ENCODE peak calls at places on chromosomes 13 and 19, in four cellular contexts. D is ascending aorta, C is mammary epithelial cell, A is hepatocyte. N is an unnamed sample.

GRCh38 chr13:104297075-104297474 is 1230.9 kb upstream of the SLC10A2 start:
- DNase-seq in D (no peak), A (no peak), C (no peak), N (no peak)

GRCh38 chr13:64510698-64511097 is 2719.4 kb downstream of the PCDH9 start:
- DNase-seq in C (no peak), D (no peak), A (no peak), N (no peak)

GRCh38 chr19:29211562-29212416 is 1.2 kb downstream of the UQCRFS1 start:
- DNase-seq in C (peak; percentile 9), D (no peak), A (peak; percentile 24), N (peak; percentile 29)

GRCh38 chr19:29789007-29789406 is 22.8 kb upstream of the CCNE1 start:
- DNase-seq in D (no peak), C (peak; percentile 43), A (no peak), N (no peak)

GRCh38 chr19:1109032-1109541 is 5.3 kb downstream of the GPX4 start:
- DNase-seq in A (no peak), C (no peak), D (no peak), N (no peak)

GRCh38 chr13:95734124-95734523 is 57.2 kb downstream of the DNAJC3 start:
- DNase-seq in A (no peak), C (no peak), D (no peak), N (no peak)

GRCh38 chr19:18002347-18002850 is 5.6 kb upstream of the ARRDC2 start:
- DNase-seq in D (peak; percentile 72), C (no peak), A (no peak), N (peak; percentile 46)

GRCh38 chr19:47102561-47103135 is 10.9 kb downstream of the ZC3H4 start:
- DNase-seq in C (no peak), D (no peak), A (no peak), N (no peak)

GRCh38 chr19:20431826-20432225 is 133.8 kb downstream of the ZNF737 start:
- DNase-seq in A (no peak), D (no peak), C (no peak), N (no peak)

GRCh38 chr19:1825909-1826556 is 14.0 kb upstream of the ATP8B3 start:
- DNase-seq in D (peak; percentile 83), C (peak; percentile 41), A (peak; percentile 86), N (peak; percentile 99)

GRCh38 chr19:5119297-5119998 is 150.5 kb downstream of the KDM4B start:
- DNase-seq in D (no peak), A (no peak), C (no peak), N (no peak)

GRCh38 chr19:5122121-5122400 is 153.1 kb downstream of the KDM4B start:
- DNase-seq in A (no peak), C (no peak), D (no peak), N (no peak)

GRCh38 chr19:5120321-5120720 is 151.4 kb downstream of the KDM4B start:
- DNase-seq in C (no peak), A (no peak), D (no peak), N (no peak)

GRCh38 chr19:5121286-5122120 is 152.6 kb downstream of the KDM4B start:
- DNase-seq in D (no peak), C (no peak), A (no peak), N (no peak)

GRCh38 chr19:5120833-5121232 is 151.9 kb downstream of the KDM4B start:
- DNase-seq in D (no peak), C (no peak), A (no peak), N (no peak)
- H3K4me3 ChIP-seq in D (no peak overlapping the region), C (no peak overlapping the region), A (no peak overlapping the region), N (no peak overlapping the region)

GRCh38 chr13:111470933-111471332 is 150.5 kb downstream of the TEX29 start:
- DNase-seq in D (no peak), A (no peak), C (no peak), N (no peak)
- H3K27me3 ChIP-seq in D (no peaks in the 10 kb centered on the region), A (no peaks in the 10 kb centered on the region), C (no peaks in the 10 kb centered on the region), N (no peaks in the 10 kb centered on the region)

DNA sequence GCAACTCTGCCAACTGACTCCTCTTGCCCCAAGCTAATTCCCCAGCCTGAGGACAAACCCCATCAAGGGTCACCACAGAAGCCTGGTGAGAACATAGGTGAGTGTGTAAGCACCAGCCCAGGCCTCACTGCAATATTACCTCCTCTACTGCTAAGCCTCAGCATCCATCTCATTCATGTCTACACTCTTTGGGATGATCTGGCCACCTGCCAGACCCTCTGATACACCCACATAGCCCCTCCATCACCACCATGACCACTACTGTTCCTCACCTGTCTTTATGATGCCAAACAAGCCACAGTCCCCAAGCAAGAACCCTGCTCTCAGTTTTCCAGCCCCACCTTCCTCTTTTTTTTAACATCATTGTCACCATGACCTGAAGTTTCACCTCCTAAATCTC is 2.3 kb downstream of the ZNF792 start:
- DNase-seq in A (no peak), C (no peak), D (no peak), N (no peak)
- H3K4me3 ChIP-seq in A (no peak overlapping the region), C (no peak overlapping the region), D (no peak overlapping the region), N (no peak overlapping the region)

DNA sequence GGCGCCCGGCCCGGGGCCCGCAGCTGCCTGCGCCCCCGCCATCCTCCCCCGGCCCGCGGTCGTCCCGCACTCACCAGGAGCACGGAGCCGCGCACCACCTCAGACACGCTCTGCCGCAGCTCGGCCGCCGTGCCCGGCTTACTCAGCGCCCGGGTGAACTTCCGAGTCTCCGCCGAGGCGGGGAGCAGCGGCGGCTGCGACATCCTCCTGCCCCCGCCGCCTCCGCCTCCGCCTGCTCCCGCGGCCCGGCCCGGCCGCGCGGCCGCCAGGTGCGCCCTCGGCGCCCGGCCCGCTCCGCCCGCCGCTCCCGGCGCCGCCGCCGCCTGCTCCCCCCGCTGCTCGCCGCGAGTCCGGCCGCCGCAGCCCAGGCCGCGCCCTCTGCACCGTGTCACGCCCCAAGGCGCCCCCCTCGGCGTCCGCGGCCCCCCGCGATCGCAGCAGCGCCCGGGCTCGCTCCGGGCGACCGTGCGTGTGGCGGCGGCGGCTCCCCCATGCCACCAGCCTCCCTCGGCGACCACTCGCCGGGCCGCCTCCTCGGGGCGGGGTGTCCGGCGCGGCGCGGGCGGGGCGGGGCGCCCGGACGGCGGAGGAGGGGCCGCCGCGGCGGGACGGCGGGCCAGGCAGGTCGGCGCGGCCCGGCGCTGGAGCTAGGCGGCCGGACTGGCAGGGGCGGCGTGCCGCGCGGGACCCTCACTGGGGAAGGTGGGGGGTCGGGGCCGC is 108.4 kb upstream of the DOCK9 start:
- DNase-seq in C (peak; percentile 64), D (peak; percentile 77), A (peak; percentile 85), N (peak; percentile 89)
- H3K27me3 ChIP-seq in C (no peaks in the 10 kb centered on the region), D (no peaks in the 10 kb centered on the region), A (peaks cover 8% of the 10 kb centered on the region), N (peaks cover 42% of the 10 kb centered on the region)